ENCODE peak calls at places on chromosome 22, in seven cellular contexts. D is A549, P is sigmoid colon, Y is AG09309, Q is bronchial epithelial cell, F is mesothelial cell of epicardium, Z is ovary. K is an unnamed sample.

GRCh38 chr22:25038771-25039170 is 86.3 kb downstream of the KIAA1671 start:
- DNase-seq in D (no peak), P (no peak), Y (no peak), Q (no peak), F (no peak), Z (no peak), K (no peak)

GRCh38 chr22:24592144-24592845 is 578 bp downstream of the LRRC75B start:
- DNase-seq in D (no peak), P (no peak), Y (no peak), Q (no peak), F (no peak), Z (peak), K (peak)

GRCh38 chr22:43110927-43111623 is 525 bp downstream of the BIK start:
- DNase-seq in D (no peak), P (no peak), Y (no peak), Q (no peak), F (no peak), Z (peak), K (no peak)

GRCh38 chr22:32520612-32521011 is 46.0 kb downstream of the FBXO7 start:
- DNase-seq in D (no peak), P (no peak), Y (no peak), Q (no peak), F (no peak), Z (no peak), K (no peak)

GRCh38 chr22:35314161-35314942 is 14.7 kb downstream of the TOM1 start:
- DNase-seq in D (no peak), P (peak), Y (no peak), Q (no peak), F (no peak), Z (peak), K (no peak)

GRCh38 chr22:24434472-24435322 is 7.3 kb downstream of the ADORA2A start:
- DNase-seq in D (no peak), P (peak), Y (no peak), Q (no peak), F (no peak), Z (no peak), K (no peak)

GRCh38 chr22:38572065-38572464 is 2.1 kb upstream of the DMC1 start:
- DNase-seq in D (peak), P (no peak), Y (no peak), Q (peak), F (peak), Z (no peak), K (peak)

GRCh38 chr22:37609240-37610152 is 862 bp downstream of the GGA1 start:
- DNase-seq in D (peak), P (no peak), Y (no peak), Q (no peak), F (no peak), Z (peak), K (peak)

GRCh38 chr22:43482310-43482625 is 70.5 kb downstream of the MPPED1 start:
- DNase-seq in D (no peak), P (no peak), Y (no peak), Q (no peak), F (no peak), Z (no peak), K (no peak)

GRCh38 chr22:44130076-44130711 is 50.5 kb upstream of the PARVG start:
- DNase-seq in D (no peak), P (peak), Y (no peak), Q (peak), F (no peak), Z (no peak), K (no peak)

GRCh38 chr22:44497218-44497903 is 672 bp downstream of the RTL6 start:
- DNase-seq in D (no peak), P (peak), Y (no peak), Q (no peak), F (no peak), Z (peak), K (peak)

GRCh38 chr22:48507171-48507570 is 1320.5 kb downstream of the BRD1 start:
- DNase-seq in D (no peak), P (no peak), Y (no peak), Q (no peak), F (no peak), Z (no peak), K (no peak)

GRCh38 chr22:38317237-38317994 is at the start of gene CSNK1E:
- DNase-seq in D (peak), P (peak), Y (no peak), Q (no peak), F (peak), Z (peak), K (peak)

GRCh38 chr22:39240841-39241631 is 3.7 kb downstream of the PDGFB start:
- DNase-seq in D (peak), P (peak), Y (no peak), Q (peak), F (peak), Z (no peak), K (peak)

GRCh38 chr22:46414704-46415103 is 79.2 kb downstream of the TRMU start:
- DNase-seq in D (no peak), P (no peak), Y (no peak), Q (no peak), F (no peak), Z (no peak), K (no peak)

GRCh38 chr22:46561435-46561905 is 24.1 kb upstream of the CELSR1 start:
- DNase-seq in D (peak), P (no peak), Y (no peak), Q (no peak), F (no peak), Z (no peak), K (no peak)

GRCh38 chr22:48936391-48936790 is 891.3 kb downstream of the BRD1 start:
- DNase-seq in D (no peak), P (peak), Y (no peak), Q (no peak), F (peak), Z (no peak), K (no peak)

GRCh38 chr22:38305481-38306448 is 11.5 kb downstream of the CSNK1E start:
- DNase-seq in D (no peak), P (no peak), Y (no peak), Q (peak), F (no peak), Z (no peak), K (no peak)

GRCh38 chr22:26986884-26987283 is 329.5 kb downstream of the MIAT start:
- DNase-seq in D (no peak), P (no peak), Y (no peak), Q (no peak), F (no peak), Z (no peak), K (no peak)

GRCh38 chr22:19477321-19478085 is 1.5 kb downstream of the UFD1 start:
- DNase-seq in D (no peak), P (no peak), Y (no peak), Q (no peak), F (no peak), Z (no peak), K (no peak)
- TF ChIP-seq CTCF in D (peak), P (no peak), Y (no peak), Q (no peak), F (no peak), Z (no peak), K (peak)

GRCh38 chr22:20186183-20186870 is 35.5 kb upstream of the CCDC188 start:
- DNase-seq in D (no peak), P (no peak), Y (no peak), Q (no peak), F (no peak), Z (no peak), K (no peak)
- TF ChIP-seq CTCF in D (no peak), P (no peak), Y (no peak), Q (peak), F (no peak), Z (no peak), K (no peak)

GRCh38 chr22:29072193-29072978 is 449 bp upstream of the KREMEN1 start:
- DNase-seq in D (peak), P (peak), Y (no peak), Q (peak), F (peak), Z (peak), K (peak)
- TF ChIP-seq CTCF in D (no peak), P (no peak), Y (no peak), Q (no peak), F (no peak), Z (no peak), K (no peak)

GRCh38 chr22:36386351-36386899 is 1.3 kb downstream of the MYH9 start:
- DNase-seq in D (no peak), P (no peak), Y (no peak), Q (no peak), F (no peak), Z (no peak), K (no peak)
- TF ChIP-seq CTCF in D (no peak), P (no peak), Y (peak), Q (no peak), F (no peak), Z (no peak), K (no peak)